ENCODE peak calls at places on chromosome 13, in nine cellular contexts. G is pons; M is NCI-H1092; A is thyroid gland; X is HCT116; U is NCI-H1930; R is osteocyte; L is left cardiac atrium; T is activated CD8-positive, alpha-beta memory T cell treated with anti-CD3 and anti-CD28 coated beads, Interleukin-2, amount 10 ng/mL, durations not matched to agents 7 days and 5 days. F is an unnamed sample.

GRCh38 chr13:37026778-37027177 is 26.2 kb downstream of the EXOSC8 start:
- DNase-seq in X (no peak), A (no peak), T (no peak), R (no peak), G (no peak), L (no peak), U (no peak), M (no peak), F (no peak)

GRCh38 chr13:42474954-42475353 is 99.0 kb upstream of the TNFSF11 start:
- DNase-seq in R (no peak), A (no peak), G (no peak), T (no peak), X (no peak), L (no peak), U (no peak), M (no peak), F (no peak)

GRCh38 chr13:48727252-48728011 is 73.7 kb downstream of the CYSLTR2 start:
- DNase-seq in X (no peak), A (no peak), G (no peak), R (no peak), L (peak), U (no peak), M (no peak), T (no peak), F (no peak)

GRCh38 chr13:30520571-30520970 is 54.8 kb upstream of the HMGB1 start:
- DNase-seq in G (no peak), T (no peak), M (no peak), X (no peak), R (no peak), L (no peak), U (no peak), A (no peak), F (no peak)

GRCh38 chr13:85508683-85509329 is 290.4 kb downstream of the SLITRK6 start:
- DNase-seq in U (no peak), M (no peak), L (no peak), X (no peak), A (no peak), R (no peak), G (no peak), T (no peak), F (no peak)

GRCh38 chr13:95480131-95480545 is 72.4 kb upstream of the CLDN10 start:
- DNase-seq in R (no peak), M (no peak), L (no peak), T (peak), U (no peak), G (peak), X (no peak), A (no peak), F (no peak)

GRCh38 chr13:109545964-109546363 is 240.4 kb downstream of the IRS2 start:
- DNase-seq in U (no peak), A (no peak), T (no peak), L (no peak), M (no peak), G (no peak), X (no peak), R (no peak), F (no peak)

GRCh38 chr13:88472316-88472715 is 801.1 kb downstream of the SLITRK5 start:
- DNase-seq in L (no peak), G (no peak), R (no peak), M (no peak), X (no peak), T (no peak), A (no peak), U (no peak), F (no peak)

GRCh38 chr13:99752373-99752772 is 219.2 kb downstream of the ZIC5 start:
- DNase-seq in M (no peak), U (no peak), T (no peak), R (no peak), G (no peak), X (no peak), L (no peak), A (no peak), F (no peak)

GRCh38 chr13:109990296-109990695 is 203.9 kb upstream of the IRS2 start:
- DNase-seq in T (no peak), X (no peak), R (no peak), U (no peak), A (no peak), M (no peak), G (no peak), L (no peak), F (no peak)

GRCh38 chr13:41603917-41604316 is 146.6 kb downstream of the RGCC start:
- DNase-seq in L (no peak), G (no peak), X (peak), U (no peak), M (no peak), R (no peak), A (peak), T (no peak), F (no peak)

GRCh38 chr13:101211261-101211660 is 205.0 kb downstream of the NALCN start:
- DNase-seq in U (no peak), X (no peak), M (no peak), A (no peak), R (no peak), G (no peak), T (no peak), L (no peak), F (no peak)

GRCh38 chr13:76630629-76631028 is 255.6 kb downstream of the KCTD12 start:
- DNase-seq in L (no peak), X (no peak), G (no peak), R (no peak), T (no peak), M (no peak), U (no peak), A (no peak), F (no peak)

GRCh38 chr13:109874921-109875454 is 88.6 kb upstream of the IRS2 start:
- DNase-seq in L (no peak), U (no peak), R (no peak), M (no peak), T (no peak), X (no peak), A (peak), G (peak), F (no peak)

GRCh38 chr13:73602295-73602694 is 531.9 kb downstream of the KLF12 start:
- DNase-seq in T (no peak), A (no peak), R (no peak), L (no peak), G (no peak), U (no peak), M (no peak), X (peak), F (no peak)

GRCh38 chr13:73607489-73608156 is 526.6 kb downstream of the KLF12 start:
- DNase-seq in X (no peak), M (no peak), A (no peak), R (no peak), L (no peak), T (no peak), G (no peak), U (no peak), F (no peak)

GRCh38 chr13:60583911-60584753 is 187.1 kb downstream of the TDRD3 start:
- DNase-seq in A (no peak), R (no peak), U (no peak), T (no peak), G (no peak), M (no peak), X (no peak), L (no peak), F (no peak)

GRCh38 chr13:99075268-99076191 is 97.7 kb upstream of the DOCK9 start:
- DNase-seq in G (no peak), T (peak), A (no peak), L (no peak), U (no peak), X (no peak), M (no peak), R (no peak), F (no peak)

GRCh38 chr13:71759506-71760225 is 107.3 kb downstream of the DACH1 start:
- DNase-seq in M (no peak), X (no peak), A (no peak), T (no peak), U (peak), G (no peak), R (no peak), L (no peak), F (no peak)

GRCh38 chr13:81382236-81382635 is 1041.3 kb upstream of the SPRY2 start:
- DNase-seq in A (no peak), M (no peak), G (no peak), L (no peak), R (no peak), T (no peak), X (no peak), U (no peak), F (no peak)

GRCh38 chr13:48160879-48161278 is 66.0 kb upstream of the MED4 start:
- DNase-seq in T (no peak), M (no peak), G (no peak), L (peak), X (no peak), A (no peak), U (no peak), R (no peak), F (no peak)

GRCh38 chr13:67827992-67828391 is 597.9 kb upstream of the PCDH9 start:
- DNase-seq in G (no peak), A (no peak), T (no peak), L (no peak), X (no peak), M (no peak), U (no peak), R (no peak), F (no peak)

GRCh38 chr13:76035711-76036110 is 399.6 kb downstream of the LMO7 start:
- DNase-seq in R (no peak), U (no peak), T (no peak), L (no peak), M (no peak), G (no peak), A (no peak), X (no peak), F (no peak)

GRCh38 chr13:107650081-107650701 is 565.1 kb downstream of the LIG4 start:
- DNase-seq in M (no peak), A (peak), T (peak), G (peak), X (peak), R (peak), L (peak), U (no peak), F (no peak)

GRCh38 chr13:28325022-28325421 is 169.9 kb downstream of the FLT1 start:
- DNase-seq in A (no peak), U (no peak), G (no peak), X (no peak), R (no peak), M (no peak), T (no peak), L (no peak), F (no peak)

F was measured in prostate gland.